ENCODE peak calls at places on chromosomes 1 and 21, in ten cellular contexts. One of them, this sample, is unnamed. For H3K4me1, the result is how much of the 10 kb centered on the place peaks cover.

GRCh38 chr1:174931214-174931613 is 68.5 kb upstream of the CACYBP start:
- DNase-seq in IMR-90: no peak
- DNase-seq in aorta: no peak
- DNase-seq in heart left ventricle: no peak
- DNase-seq in iPS DF 6.9: no peak
- DNase-seq in tibial nerve: no peak
- DNase-seq in ovary: no peak
- DNase-seq in tibial artery: no peak
- DNase-seq in GM23338: peak
- DNase-seq in GM23248: peak
- DNase-seq in this sample: no peak

GRCh38 chr1:187871177-187871576 is 1042.4 kb downstream of the PLA2G4A start:
- DNase-seq in IMR-90: no peak
- DNase-seq in aorta: no peak
- DNase-seq in heart left ventricle: no peak
- DNase-seq in iPS DF 6.9: no peak
- DNase-seq in tibial nerve: no peak
- DNase-seq in ovary: no peak
- DNase-seq in tibial artery: no peak
- DNase-seq in GM23338: no peak
- DNase-seq in GM23248: no peak
- DNase-seq in this sample: no peak

GRCh38 chr21:35217504-35218060 is 168.5 kb upstream of the RUNX1 start:
- DNase-seq in IMR-90: peak
- DNase-seq in aorta: no peak
- DNase-seq in heart left ventricle: no peak
- DNase-seq in iPS DF 6.9: no peak
- DNase-seq in tibial nerve: no peak
- DNase-seq in ovary: no peak
- DNase-seq in tibial artery: no peak
- DNase-seq in GM23338: peak
- DNase-seq in GM23248: peak
- DNase-seq in this sample: no peak

GRCh38 chr1:168057921-168058320 is 78.8 kb downstream of the GPR161 start:
- DNase-seq in IMR-90: peak
- DNase-seq in aorta: no peak
- DNase-seq in heart left ventricle: no peak
- DNase-seq in iPS DF 6.9: no peak
- DNase-seq in tibial nerve: no peak
- DNase-seq in ovary: no peak
- DNase-seq in tibial artery: no peak
- DNase-seq in GM23338: no peak
- DNase-seq in GM23248: peak
- DNase-seq in this sample: no peak

GRCh38 chr1:97252076-97252475 is 530.5 kb downstream of the PTBP2 start:
- DNase-seq in IMR-90: peak
- DNase-seq in aorta: no peak
- DNase-seq in heart left ventricle: no peak
- DNase-seq in iPS DF 6.9: no peak
- DNase-seq in tibial nerve: no peak
- DNase-seq in ovary: no peak
- DNase-seq in tibial artery: peak
- DNase-seq in GM23338: no peak
- DNase-seq in GM23248: peak
- DNase-seq in this sample: no peak

GRCh38 chr1:180444522-180444921 is 57.9 kb downstream of the ACBD6 start:
- DNase-seq in IMR-90: no peak
- DNase-seq in aorta: no peak
- DNase-seq in heart left ventricle: no peak
- DNase-seq in iPS DF 6.9: no peak
- DNase-seq in tibial nerve: no peak
- DNase-seq in ovary: no peak
- DNase-seq in tibial artery: no peak
- DNase-seq in GM23338: no peak
- DNase-seq in GM23248: no peak
- DNase-seq in this sample: no peak

GRCh38 chr1:167460836-167461235 is 57.5 kb downstream of the CD247 start:
- DNase-seq in IMR-90: no peak
- DNase-seq in aorta: no peak
- DNase-seq in heart left ventricle: no peak
- DNase-seq in iPS DF 6.9: no peak
- DNase-seq in tibial nerve: no peak
- DNase-seq in ovary: peak
- DNase-seq in tibial artery: no peak
- DNase-seq in GM23338: no peak
- DNase-seq in GM23248: no peak
- DNase-seq in this sample: peak

GRCh38 chr1:79811173-79811572 is 804.6 kb upstream of the ADGRL4 start:
- DNase-seq in IMR-90: peak
- DNase-seq in aorta: no peak
- DNase-seq in heart left ventricle: no peak
- DNase-seq in iPS DF 6.9: no peak
- DNase-seq in tibial nerve: no peak
- DNase-seq in ovary: no peak
- DNase-seq in tibial artery: no peak
- DNase-seq in GM23338: no peak
- DNase-seq in GM23248: peak
- DNase-seq in this sample: no peak

GRCh38 chr1:182051938-182052337 is 9.6 kb downstream of the ZNF648 start:
- DNase-seq in IMR-90: no peak
- DNase-seq in aorta: no peak
- DNase-seq in heart left ventricle: no peak
- DNase-seq in iPS DF 6.9: no peak
- DNase-seq in tibial nerve: no peak
- DNase-seq in ovary: no peak
- DNase-seq in tibial artery: no peak
- DNase-seq in GM23338: no peak
- DNase-seq in GM23248: peak
- DNase-seq in this sample: no peak

GRCh38 chr1:224505454-224506093 is 71.0 kb upstream of the WDR26 start:
- DNase-seq in IMR-90: no peak
- DNase-seq in aorta: no peak
- DNase-seq in heart left ventricle: no peak
- DNase-seq in iPS DF 6.9: no peak
- DNase-seq in tibial nerve: no peak
- DNase-seq in ovary: no peak
- DNase-seq in tibial artery: no peak
- DNase-seq in GM23338: no peak
- DNase-seq in GM23248: peak
- DNase-seq in this sample: no peak
- H3K4me1 ChIP-seq in IMR-90: under half
- H3K4me1 ChIP-seq in aorta: under half
- H3K4me1 ChIP-seq in heart left ventricle: under half
- H3K4me1 ChIP-seq in iPS DF 6.9: under half
- H3K4me1 ChIP-seq in tibial nerve: half or more
- H3K4me1 ChIP-seq in ovary: under half
- H3K4me1 ChIP-seq in tibial artery: under half
- H3K4me1 ChIP-seq in GM23338: under half
- H3K4me1 ChIP-seq in GM23248: under half
- H3K4me1 ChIP-seq in this sample: under half

GRCh38 chr21:37627561-37627960 is 261.0 kb downstream of the DYRK1A start:
- DNase-seq in IMR-90: no peak
- DNase-seq in aorta: no peak
- DNase-seq in heart left ventricle: no peak
- DNase-seq in iPS DF 6.9: no peak
- DNase-seq in tibial nerve: no peak
- DNase-seq in ovary: no peak
- DNase-seq in tibial artery: no peak
- DNase-seq in GM23338: no peak
- DNase-seq in GM23248: no peak
- DNase-seq in this sample: no peak

GRCh38 chr21:37626320-37626719 is 259.7 kb downstream of the DYRK1A start:
- DNase-seq in IMR-90: no peak
- DNase-seq in aorta: no peak
- DNase-seq in heart left ventricle: no peak
- DNase-seq in iPS DF 6.9: no peak
- DNase-seq in tibial nerve: no peak
- DNase-seq in ovary: no peak
- DNase-seq in tibial artery: no peak
- DNase-seq in GM23338: no peak
- DNase-seq in GM23248: no peak
- DNase-seq in this sample: no peak

GRCh38 chr21:37623689-37624088 is 257.1 kb downstream of the DYRK1A start:
- DNase-seq in IMR-90: no peak
- DNase-seq in aorta: no peak
- DNase-seq in heart left ventricle: no peak
- DNase-seq in iPS DF 6.9: no peak
- DNase-seq in tibial nerve: no peak
- DNase-seq in ovary: no peak
- DNase-seq in tibial artery: no peak
- DNase-seq in GM23338: no peak
- DNase-seq in GM23248: no peak
- DNase-seq in this sample: no peak

GRCh38 chr21:37628362-37628761 is 261.8 kb downstream of the DYRK1A start:
- DNase-seq in IMR-90: no peak
- DNase-seq in aorta: no peak
- DNase-seq in heart left ventricle: no peak
- DNase-seq in iPS DF 6.9: no peak
- DNase-seq in tibial nerve: no peak
- DNase-seq in ovary: no peak
- DNase-seq in tibial artery: no peak
- DNase-seq in GM23338: no peak
- DNase-seq in GM23248: no peak
- DNase-seq in this sample: no peak

DNA sequence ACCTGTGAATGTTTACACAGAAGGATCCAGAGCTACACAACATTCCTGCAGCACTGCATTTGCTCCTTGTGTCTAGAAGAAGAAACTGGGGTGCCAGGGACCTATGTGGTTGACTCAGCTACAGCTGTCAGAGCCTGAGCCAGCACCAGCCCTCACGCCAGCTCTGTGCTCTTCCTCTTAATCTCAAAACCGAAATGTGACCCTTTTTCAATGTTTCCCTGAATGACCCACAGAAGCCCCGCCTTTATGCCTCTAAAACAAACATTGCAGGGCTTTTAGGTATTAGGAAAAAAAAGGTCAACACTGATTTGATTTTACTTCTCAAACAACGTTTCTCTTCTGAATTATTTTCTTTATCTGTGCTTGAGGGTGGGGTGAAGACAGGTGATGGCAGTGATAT is 260.5 kb downstream of the DYRK1A start:
- DNase-seq in IMR-90: no peak
- DNase-seq in aorta: no peak
- DNase-seq in heart left ventricle: no peak
- DNase-seq in iPS DF 6.9: no peak
- DNase-seq in tibial nerve: no peak
- DNase-seq in ovary: no peak
- DNase-seq in tibial artery: no peak
- DNase-seq in GM23338: peak
- DNase-seq in GM23248: peak
- DNase-seq in this sample: no peak
- H3K4me1 ChIP-seq in IMR-90: under half
- H3K4me1 ChIP-seq in aorta: under half
- H3K4me1 ChIP-seq in heart left ventricle: under half
- H3K4me1 ChIP-seq in iPS DF 6.9: under half
- H3K4me1 ChIP-seq in tibial nerve: under half
- H3K4me1 ChIP-seq in ovary: under half
- H3K4me1 ChIP-seq in tibial artery: under half
- H3K4me1 ChIP-seq in GM23338: under half
- H3K4me1 ChIP-seq in GM23248: under half
- H3K4me1 ChIP-seq in this sample: under half

GRCh38 chr1:204289280-204289679 is 70.4 kb downstream of the PLEKHA6 start:
- DNase-seq in IMR-90: no peak
- DNase-seq in aorta: no peak
- DNase-seq in heart left ventricle: no peak
- DNase-seq in iPS DF 6.9: no peak
- DNase-seq in tibial nerve: no peak
- DNase-seq in ovary: no peak
- DNase-seq in tibial artery: no peak
- DNase-seq in GM23338: no peak
- DNase-seq in GM23248: no peak
- DNase-seq in this sample: no peak
- H3K4me1 ChIP-seq in IMR-90: under half
- H3K4me1 ChIP-seq in aorta: under half
- H3K4me1 ChIP-seq in heart left ventricle: half or more
- H3K4me1 ChIP-seq in iPS DF 6.9: under half
- H3K4me1 ChIP-seq in tibial nerve: half or more
- H3K4me1 ChIP-seq in ovary: under half
- H3K4me1 ChIP-seq in tibial artery: under half
- H3K4me1 ChIP-seq in GM23338: under half
- H3K4me1 ChIP-seq in GM23248: under half
- H3K4me1 ChIP-seq in this sample: under half

DNA sequence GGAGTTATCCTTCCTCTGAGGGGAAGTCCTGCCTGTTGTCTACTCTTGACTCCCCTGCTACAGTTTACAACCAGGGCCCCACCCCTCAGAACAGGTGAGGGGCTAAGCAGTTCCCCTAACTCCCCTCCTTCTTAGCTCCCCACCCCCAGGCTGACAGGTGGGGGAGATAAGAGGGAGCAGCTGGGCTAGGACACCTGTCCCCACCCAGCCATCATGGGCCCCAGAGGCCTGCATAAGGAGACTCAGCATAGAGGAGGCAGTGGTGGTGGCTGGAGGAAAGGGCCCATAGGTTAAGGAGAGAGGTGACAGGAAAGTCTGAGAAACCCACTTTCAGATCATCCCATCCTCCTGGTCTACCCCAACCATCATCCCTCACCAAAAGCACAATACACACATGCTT is 6.8 kb downstream of the MEF2D start:
- DNase-seq in IMR-90: no peak
- DNase-seq in aorta: no peak
- DNase-seq in heart left ventricle: no peak
- DNase-seq in iPS DF 6.9: no peak
- DNase-seq in tibial nerve: no peak
- DNase-seq in ovary: no peak
- DNase-seq in tibial artery: no peak
- DNase-seq in GM23338: no peak
- DNase-seq in GM23248: no peak
- DNase-seq in this sample: no peak
- H3K4me1 ChIP-seq in IMR-90: half or more
- H3K4me1 ChIP-seq in aorta: under half
- H3K4me1 ChIP-seq in heart left ventricle: half or more
- H3K4me1 ChIP-seq in iPS DF 6.9: under half
- H3K4me1 ChIP-seq in tibial nerve: half or more
- H3K4me1 ChIP-seq in ovary: half or more
- H3K4me1 ChIP-seq in tibial artery: under half
- H3K4me1 ChIP-seq in GM23338: half or more
- H3K4me1 ChIP-seq in GM23248: half or more
- H3K4me1 ChIP-seq in this sample: half or more

DNA sequence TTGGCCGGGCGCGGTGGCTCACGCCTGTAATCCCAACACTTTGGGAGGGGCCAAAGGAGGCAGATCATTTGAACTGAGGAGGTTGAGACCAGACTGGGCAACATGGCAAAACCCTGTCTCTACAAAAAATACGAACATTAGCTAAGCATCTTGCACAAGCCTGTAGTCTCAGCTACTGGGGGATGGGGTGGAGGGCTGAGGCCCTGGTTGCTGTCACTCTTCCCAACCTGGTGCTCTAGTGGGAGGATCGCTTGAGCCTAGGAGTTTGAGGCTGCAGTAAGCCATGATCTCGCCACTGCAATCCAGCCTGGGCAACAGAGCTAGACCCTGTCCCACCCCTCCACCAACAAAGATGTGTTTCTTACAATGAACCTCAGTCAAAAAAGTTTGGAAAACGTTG is 2.8 kb downstream of the PHGDH start:
- DNase-seq in IMR-90: no peak
- DNase-seq in aorta: no peak
- DNase-seq in heart left ventricle: no peak
- DNase-seq in iPS DF 6.9: no peak
- DNase-seq in tibial nerve: no peak
- DNase-seq in ovary: no peak
- DNase-seq in tibial artery: peak
- DNase-seq in GM23338: peak
- DNase-seq in GM23248: peak
- DNase-seq in this sample: no peak
- H3K4me1 ChIP-seq in IMR-90: under half
- H3K4me1 ChIP-seq in aorta: under half
- H3K4me1 ChIP-seq in heart left ventricle: under half
- H3K4me1 ChIP-seq in iPS DF 6.9: under half
- H3K4me1 ChIP-seq in tibial nerve: under half
- H3K4me1 ChIP-seq in ovary: under half
- H3K4me1 ChIP-seq in tibial artery: under half
- H3K4me1 ChIP-seq in GM23338: half or more
- H3K4me1 ChIP-seq in GM23248: under half
- H3K4me1 ChIP-seq in this sample: under half

GRCh38 chr21:36867506-36867905 is 99.0 kb downstream of the HLCS start:
- DNase-seq in IMR-90: no peak
- DNase-seq in aorta: no peak
- DNase-seq in heart left ventricle: no peak
- DNase-seq in iPS DF 6.9: no peak
- DNase-seq in tibial nerve: no peak
- DNase-seq in ovary: no peak
- DNase-seq in tibial artery: no peak
- DNase-seq in GM23338: no peak
- DNase-seq in GM23248: no peak
- DNase-seq in this sample: no peak
- H3K4me1 ChIP-seq in IMR-90: under half
- H3K4me1 ChIP-seq in aorta: under half
- H3K4me1 ChIP-seq in heart left ventricle: under half
- H3K4me1 ChIP-seq in iPS DF 6.9: under half
- H3K4me1 ChIP-seq in tibial nerve: under half
- H3K4me1 ChIP-seq in ovary: under half
- H3K4me1 ChIP-seq in tibial artery: under half
- H3K4me1 ChIP-seq in GM23338: under half
- H3K4me1 ChIP-seq in GM23248: under half
- H3K4me1 ChIP-seq in this sample: under half

This sample was measured in CD4-positive, alpha-beta memory T cell.